ENCODE peak calls at places on chromosomes 7 and 10, in seven cellular contexts. T is HepG2, V is K562, F is GM12878, Z is H1, G is SK-N-SH, X is GM12891. U is an unnamed sample.

GRCh38 chr10:36779238-36779846 is 346.1 kb upstream of the ANKRD30A start:
- DNase-seq in T (peak), V (peak), F (no peak), Z (peak), G (peak), X (no peak), U (no peak)

GRCh38 chr10:102616071-102616770 is 28.1 kb upstream of the TRIM8 start:
- DNase-seq in T (no peak), V (no peak), F (no peak), Z (no peak), G (no peak), X (peak), U (peak)

GRCh38 chr10:4775808-4776207 is 50.2 kb upstream of the AKR1E2 start:
- DNase-seq in T (no peak), V (no peak), F (no peak), Z (no peak), G (no peak), X (no peak), U (no peak)

GRCh38 chr7:30028749-30029635 is 780 bp downstream of the PLEKHA8 start:
- DNase-seq in T (peak), V (peak), F (no peak), Z (no peak), G (no peak), X (no peak), U (peak)

GRCh38 chr7:48107926-48108472 is 18.9 kb downstream of the UPP1 start:
- DNase-seq in T (no peak), V (no peak), F (no peak), Z (no peak), G (no peak), X (no peak), U (no peak)

GRCh38 chr7:1257221-1257620 is 24.5 kb downstream of the UNCX start:
- DNase-seq in T (no peak), V (no peak), F (no peak), Z (no peak), G (no peak), X (no peak), U (no peak)

GRCh38 chr7:85175217-85175616 is 11.6 kb downstream of the SEMA3D start:
- DNase-seq in T (no peak), V (no peak), F (no peak), Z (no peak), G (no peak), X (no peak), U (no peak)

GRCh38 chr7:151819826-151820225 is 57.1 kb downstream of the PRKAG2 start:
- DNase-seq in T (no peak), V (no peak), F (no peak), Z (no peak), G (no peak), X (no peak), U (no peak)

GRCh38 chr7:153022796-153023592 is 263.4 kb downstream of the ACTR3B start:
- DNase-seq in T (no peak), V (no peak), F (no peak), Z (no peak), G (no peak), X (no peak), U (no peak)

GRCh38 chr7:116671111-116671510 is 885 bp upstream of the MET start:
- DNase-seq in T (no peak), V (no peak), F (no peak), Z (no peak), G (no peak), X (no peak), U (no peak)

GRCh38 chr7:158446706-158447105 is 140.9 kb downstream of the PTPRN2 start:
- DNase-seq in T (no peak), V (no peak), F (no peak), Z (no peak), G (no peak), X (no peak), U (no peak)

GRCh38 chr10:107611101-107611500 is 446.6 kb upstream of the SORCS1 start:
- DNase-seq in T (no peak), V (no peak), F (no peak), Z (no peak), G (no peak), X (no peak), U (no peak)

GRCh38 chr7:111741811-111742240 is 179.5 kb upstream of the IMMP2L start:
- DNase-seq in T (peak), V (peak), F (peak), Z (no peak), G (peak), X (peak), U (peak)

GRCh38 chr7:32893225-32893560 is 1.6 kb upstream of the KBTBD2 start:
- DNase-seq in T (no peak), V (no peak), F (no peak), Z (no peak), G (no peak), X (no peak), U (no peak)

GRCh38 chr7:83697814-83698530 is 49.0 kb upstream of the SEMA3E start:
- DNase-seq in T (no peak), V (no peak), F (no peak), Z (no peak), G (no peak), X (no peak), U (no peak)

GRCh38 chr10:4301296-4301695 is 516.3 kb upstream of the KLF6 start:
- DNase-seq in T (no peak), V (no peak), F (no peak), Z (no peak), G (no peak), X (no peak), U (no peak)

GRCh38 chr10:32227802-32228201 is 119.2 kb downstream of the EPC1 start:
- DNase-seq in T (no peak), V (no peak), F (no peak), Z (no peak), G (no peak), X (no peak), U (no peak)

GRCh38 chr10:91694170-91694794 is 61.4 kb upstream of the PPP1R3C start:
- DNase-seq in T (peak), V (peak), F (no peak), Z (no peak), G (peak), X (peak), U (peak)

GRCh38 chr10:63116452-63117072 is 16.6 kb upstream of the NRBF2 start:
- DNase-seq in T (no peak), V (no peak), F (no peak), Z (no peak), G (no peak), X (no peak), U (no peak)

GRCh38 chr10:34966440-34966839 is 123.7 kb downstream of the CUL2 start:
- DNase-seq in T (no peak), V (no peak), F (no peak), Z (no peak), G (no peak), X (no peak), U (no peak)

GRCh38 chr7:3482147-3482921 is 181.3 kb downstream of the SDK1 start:
- DNase-seq in T (peak), V (no peak), F (no peak), Z (peak), G (peak), X (no peak), U (no peak)

GRCh38 chr7:15015545-15016314 is 113.2 kb upstream of the DGKB start:
- DNase-seq in T (peak), V (peak), F (peak), Z (peak), G (peak), X (peak), U (no peak)

GRCh38 chr7:96486681-96487080 is 164.8 kb upstream of the SLC25A13 start:
- DNase-seq in T (no peak), V (no peak), F (no peak), Z (no peak), G (no peak), X (no peak), U (no peak)

GRCh38 chr7:74289660-74290589 is 718 bp downstream of the CLIP2 start:
- DNase-seq in T (no peak), V (peak), F (no peak), Z (no peak), G (peak), X (peak), U (no peak)

DNA sequence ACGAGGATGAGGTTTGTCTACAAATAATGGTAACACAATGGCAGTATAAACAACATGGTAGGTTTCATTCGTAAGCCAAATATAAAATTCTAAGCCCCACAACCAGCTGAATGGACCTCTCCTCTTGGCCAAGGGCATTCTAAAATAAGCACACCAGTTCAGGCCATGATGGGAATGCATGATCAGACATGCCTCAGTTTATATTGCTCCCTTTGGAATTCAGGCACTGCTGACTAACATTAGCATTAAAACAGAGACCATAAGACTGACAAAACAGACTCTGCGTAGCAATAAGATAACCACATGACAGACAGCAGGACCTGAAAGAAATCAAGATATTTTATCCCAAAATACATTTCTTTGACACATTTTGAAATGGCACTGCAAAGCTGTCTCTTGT is 125.8 kb downstream of the FAM107B start:
- DNase-seq in T (no peak), V (no peak), F (no peak), Z (no peak), G (no peak), X (no peak), U (no peak)
- TF ChIP-seq TAF1 in T (no peak), V (no peak), F (no peak), Z (no peak), G (no peak), X (no peak), U (no peak)

GRCh38 chr10:29104661-29105369 is 184.1 kb upstream of the LYZL1 start:
- DNase-seq in T (peak), V (no peak), F (no peak), Z (no peak), G (no peak), X (no peak), U (no peak)

GRCh38 chr10:29102636-29103035 is 186.2 kb upstream of the LYZL1 start:
- DNase-seq in T (no peak), V (no peak), F (no peak), Z (no peak), G (no peak), X (no peak), U (no peak)

GRCh38 chr10:29099415-29099814 is 189.5 kb upstream of the LYZL1 start:
- DNase-seq in T (no peak), V (no peak), F (no peak), Z (no peak), G (no peak), X (no peak), U (no peak)

GRCh38 chr10:29100505-29100904 is 188.4 kb upstream of the LYZL1 start:
- DNase-seq in T (no peak), V (no peak), F (no peak), Z (no peak), G (no peak), X (no peak), U (no peak)

GRCh38 chr10:29102233-29102632 is 186.6 kb upstream of the LYZL1 start:
- DNase-seq in T (no peak), V (no peak), F (no peak), Z (no peak), G (peak), X (no peak), U (no peak)
- TF ChIP-seq TAF1 in T (no peak), V (no peak), F (no peak), Z (no peak), G (no peak), X (no peak), U (no peak)

DNA sequence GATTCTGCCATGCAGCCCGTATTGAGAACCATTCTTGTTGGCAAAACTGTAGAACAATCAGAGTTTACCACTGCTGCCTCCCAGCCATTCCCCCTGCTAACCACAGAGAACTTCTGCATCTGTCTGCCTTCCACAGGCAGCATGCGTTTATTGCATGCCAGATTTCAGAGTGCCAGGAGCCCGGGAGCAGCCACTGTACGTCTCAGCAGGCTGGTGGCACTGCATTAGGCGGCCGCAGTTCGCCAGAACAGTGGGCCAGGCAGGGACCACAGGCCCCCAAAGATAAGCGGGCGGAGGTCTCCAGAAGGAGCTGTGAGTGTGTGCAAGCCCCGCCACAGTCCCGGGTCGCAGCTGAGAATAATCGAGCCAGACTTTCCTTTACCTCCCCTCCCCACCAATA is 31.8 kb downstream of the ZNF467 start:
- DNase-seq in T (no peak), V (no peak), F (no peak), Z (no peak), G (peak), X (no peak), U (no peak)
- TF ChIP-seq TAF1 in T (no peak), V (no peak), F (no peak), Z (no peak), G (no peak), X (no peak), U (no peak)

DNA sequence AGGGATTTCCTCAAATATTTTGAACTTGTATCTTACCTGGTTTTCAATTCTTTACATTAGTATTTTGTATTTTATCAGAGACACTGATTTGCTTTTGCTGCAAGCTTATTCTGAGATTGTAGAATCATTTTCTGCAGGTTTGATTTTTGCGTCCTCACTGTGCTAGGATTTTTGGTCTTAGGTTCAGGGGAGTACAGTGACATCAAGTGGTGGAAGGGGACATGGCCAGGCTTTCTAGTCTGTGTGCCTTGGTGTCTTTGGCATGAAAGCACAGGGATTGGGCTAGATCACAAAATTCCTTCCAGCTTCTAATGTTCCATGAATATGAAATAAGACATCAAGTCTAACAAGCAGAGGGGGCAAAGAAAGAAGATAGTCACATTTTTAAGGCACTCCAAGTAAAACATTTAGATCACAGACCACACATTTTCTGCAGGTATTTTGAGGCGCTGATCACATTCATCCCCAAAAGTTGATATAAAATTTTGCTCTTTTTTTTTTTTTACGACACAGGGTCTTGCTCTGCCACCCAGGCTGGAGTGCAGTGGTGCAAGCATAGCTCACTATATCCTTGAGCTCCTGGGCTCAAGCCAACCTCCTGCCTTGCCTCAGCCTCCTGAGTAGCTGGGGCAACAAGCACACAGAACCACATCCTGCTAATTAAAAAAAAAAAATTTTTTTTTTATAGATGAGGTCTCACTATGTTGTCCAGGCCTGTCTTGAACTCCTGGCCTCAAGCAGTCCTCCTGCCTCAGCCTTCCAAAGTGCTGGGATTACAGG is 124.4 kb downstream of the PON1 start:
- DNase-seq in T (peak), V (peak), F (no peak), Z (no peak), G (peak), X (no peak), U (peak)
- TF ChIP-seq TAF1 in T (no peak), V (no peak), F (no peak), Z (no peak), G (no peak), X (no peak), U (no peak)

GRCh38 chr10:129857242-129857960 is 106.7 kb downstream of the EBF3 start:
- DNase-seq in T (no peak), V (no peak), F (no peak), Z (no peak), G (no peak), X (no peak), U (no peak)

GRCh38 chr10:129863231-129863663 is 100.8 kb downstream of the EBF3 start:
- DNase-seq in T (no peak), V (no peak), F (no peak), Z (no peak), G (peak), X (no peak), U (no peak)

GRCh38 chr10:129861776-129862530 is 102.1 kb downstream of the EBF3 start:
- DNase-seq in T (no peak), V (no peak), F (no peak), Z (no peak), G (no peak), X (no peak), U (no peak)

GRCh38 chr10:129859536-129859935 is 104.5 kb downstream of the EBF3 start:
- DNase-seq in T (no peak), V (no peak), F (no peak), Z (no peak), G (no peak), X (no peak), U (no peak)

GRCh38 chr10:129860396-129860795 is 103.7 kb downstream of the EBF3 start:
- DNase-seq in T (no peak), V (no peak), F (no peak), Z (no peak), G (no peak), X (no peak), U (no peak)
- TF ChIP-seq TAF1 in T (no peak), V (no peak), F (no peak), Z (no peak), G (no peak), X (no peak), U (no peak)